ENCODE peak calls at places on chromosomes 11 and 22, in six cellular contexts. F, W, R, Q, E and I are unnamed samples.

GRCh38 chr11:131737357-131737756 is 366.9 kb downstream of the NTM start:
- DNase-seq in R (peak), W (no peak), Q (no peak), F (no peak), E (no peak), I (no peak)

GRCh38 chr11:26324270-26324669 is 7.7 kb upstream of the ANO3 start:
- DNase-seq in F (no peak), Q (no peak), E (no peak), R (no peak), W (no peak), I (no peak)

GRCh38 chr11:17846852-17847453 is 112.4 kb downstream of the KCNC1 start:
- DNase-seq in E (no peak), F (no peak), Q (no peak), R (peak), W (no peak), I (no peak)

GRCh38 chr22:19131685-19132015 is 542 bp downstream of the TSSK2 start:
- DNase-seq in E (no peak), R (no peak), F (no peak), Q (no peak), W (no peak), I (no peak)

GRCh38 chr11:128733440-128734115 is 39.7 kb downstream of the FLI1 start:
- DNase-seq in W (peak), R (peak), Q (no peak), E (no peak), F (no peak), I (no peak)

GRCh38 chr22:40383905-40384304 is 13.5 kb downstream of the SGSM3 start:
- DNase-seq in W (no peak), F (no peak), Q (no peak), E (no peak), R (no peak), I (peak)

GRCh38 chr22:35627267-35628041 is 10.3 kb upstream of the MB start:
- DNase-seq in F (peak), E (peak), W (peak), R (peak), Q (peak), I (peak)

GRCh38 chr11:64305691-64306562 is 603 bp downstream of the ESRRA start:
- DNase-seq in R (peak), Q (peak), E (no peak), F (peak), W (peak), I (no peak)

GRCh38 chr11:71341173-71341572 is 88.8 kb upstream of the SHANK2 start:
- DNase-seq in R (no peak), Q (no peak), W (no peak), F (no peak), E (no peak), I (no peak)

GRCh38 chr22:50706481-50707125 is 31.4 kb upstream of the ACR start:
- DNase-seq in W (no peak), Q (peak), E (no peak), R (no peak), F (no peak), I (no peak)

GRCh38 chr11:7454854-7455253 is 30.5 kb upstream of the OLFML1 start:
- DNase-seq in R (no peak), Q (no peak), F (no peak), E (no peak), W (no peak), I (no peak)

GRCh38 chr11:7687386-7687785 is 14.1 kb upstream of the CYB5R2 start:
- DNase-seq in Q (no peak), R (peak), F (no peak), E (no peak), W (no peak), I (no peak)

GRCh38 chr11:27673979-27674663 is 26.1 kb downstream of the BDNF start:
- DNase-seq in Q (no peak), R (peak), F (no peak), E (no peak), W (no peak), I (no peak)

GRCh38 chr11:119491753-119492455 is 68.9 kb upstream of the THY1 start:
- DNase-seq in R (peak), Q (no peak), F (peak), E (no peak), W (no peak), I (no peak)

GRCh38 chr11:96942855-96943254 is 553.0 kb downstream of the JRKL start:
- DNase-seq in W (no peak), E (no peak), R (no peak), Q (no peak), F (no peak), I (no peak)

GRCh38 chr11:66277475-66278391 is at the start of gene CNIH2:
- DNase-seq in R (no peak), W (peak), F (no peak), Q (no peak), E (peak), I (no peak)

GRCh38 chr11:74714904-74715303 is 16.3 kb downstream of the CHRDL2 start:
- DNase-seq in E (no peak), F (no peak), Q (no peak), W (no peak), R (no peak), I (no peak)

GRCh38 chr11:23573430-23573829 is 713.2 kb upstream of the CCDC179 start:
- DNase-seq in W (no peak), Q (no peak), E (no peak), R (no peak), F (no peak), I (no peak)

GRCh38 chr11:58058276-58059010 is 27.7 kb downstream of the OR6Q1 start:
- DNase-seq in W (no peak), R (peak), E (no peak), Q (no peak), F (peak), I (no peak)

GRCh38 chr22:50691521-50691920 is 18.9 kb downstream of the SHANK3 start:
- DNase-seq in F (peak), W (peak), R (peak), E (no peak), Q (no peak), I (peak)

GRCh38 chr11:130801287-130802146 is 114.8 kb downstream of the SNX19 start:
- DNase-seq in E (no peak), W (no peak), F (no peak), Q (no peak), R (no peak), I (peak)

GRCh38 chr22:43310311-43310710 is 32.9 kb downstream of the SCUBE1 start:
- DNase-seq in R (no peak), E (no peak), W (no peak), Q (no peak), F (no peak), I (no peak)

GRCh38 chr22:46602025-46602424 is 18.2 kb upstream of the GRAMD4 start:
- DNase-seq in F (no peak), R (no peak), E (no peak), Q (peak), W (no peak), I (no peak)

GRCh38 chr22:21672107-21672629 is 6.4 kb downstream of the PPIL2 start:
- DNase-seq in W (no peak), E (no peak), Q (no peak), R (no peak), F (no peak), I (no peak)

GRCh38 chr22:30636226-30637077 is 871 bp downstream of the SLC35E4 start:
- DNase-seq in F (no peak), Q (peak), R (peak), E (no peak), W (peak), I (no peak)

GRCh38 chr22:33083212-33083611 is 25.0 kb upstream of the SYN3 start:
- DNase-seq in E (no peak), Q (no peak), R (no peak), W (no peak), F (no peak), I (no peak)

GRCh38 chr11:11717064-11717725 is 95.4 kb upstream of the GALNT18 start:
- DNase-seq in R (peak), F (no peak), W (no peak), E (no peak), Q (no peak), I (no peak)

GRCh38 chr22:44118645-44119315 is 61.9 kb upstream of the PARVG start:
- DNase-seq in W (no peak), F (no peak), Q (no peak), R (no peak), E (no peak), I (no peak)

GRCh38 chr11:118929496-118930151 is 3.9 kb upstream of the BCL9L start:
- DNase-seq in Q (peak), E (peak), F (peak), W (peak), R (peak), I (no peak)

GRCh38 chr11:11420512-11420911 is 67.5 kb upstream of the CSNK2A3 start:
- DNase-seq in E (no peak), W (no peak), F (no peak), Q (no peak), R (no peak), I (no peak)

GRCh38 chr11:92827132-92827531 is 142.3 kb upstream of the MTNR1B start:
- DNase-seq in E (no peak), Q (no peak), R (no peak), W (no peak), F (no peak), I (no peak)

GRCh38 chr22:30312053-30312452 is 14.7 kb downstream of the TBC1D10A start:
- DNase-seq in F (no peak), R (peak), Q (no peak), W (no peak), E (no peak), I (no peak)

GRCh38 chr11:57639321-57640067 is 10.2 kb downstream of the YPEL4 start:
- DNase-seq in R (no peak), F (no peak), E (peak), W (no peak), Q (no peak), I (no peak)

GRCh38 chr22:39117585-39118191 is 20.6 kb downstream of the APOBEC3H start:
- DNase-seq in E (peak), Q (no peak), W (peak), R (peak), F (no peak), I (peak)

GRCh38 chr11:16986434-16987204 is 27.6 kb downstream of the PLEKHA7 start:
- DNase-seq in W (peak), F (peak), E (no peak), Q (no peak), R (no peak), I (no peak)

GRCh38 chr22:28021116-28021997 is 102.3 kb upstream of the PITPNB start:
- DNase-seq in W (peak), R (no peak), E (no peak), Q (peak), F (no peak), I (no peak)

GRCh38 chr22:31206896-31207687 is 5.0 kb upstream of the LIMK2 start:
- DNase-seq in W (no peak), F (peak), R (peak), Q (peak), E (no peak), I (no peak)

GRCh38 chr11:118660646-118661424 is 18.6 kb downstream of the TREH start:
- DNase-seq in Q (no peak), W (no peak), E (no peak), R (no peak), F (no peak), I (no peak)

GRCh38 chr11:132866783-132867545 is 665.3 kb downstream of the OPCML start:
- DNase-seq in E (no peak), R (peak), F (no peak), Q (no peak), W (no peak), I (no peak)